ENCODE peak calls at places on chromosomes 12 and 14, in nine cellular contexts. One of them, this sample, is unnamed.

GRCh38 chr12:113582521-113583218 is 111.0 kb upstream of the LHX5 start:
- DNase-seq in skeletal muscle cell: no peak
- DNase-seq in CD4-positive, CD25-positive, alpha-beta regulatory T cell: no peak
- DNase-seq in NCI-H345: no peak
- DNase-seq in HTR-8/SVneo: no peak
- DNase-seq in amniotic stem cell: no peak
- DNase-seq in gastrocnemius medialis: no peak
- DNase-seq in central memory CD8-positive, alpha-beta T cell: no peak
- DNase-seq in osteocyte: no peak
- DNase-seq in this sample: no peak

GRCh38 chr12:53624453-53624852 is 1.7 kb downstream of the ATF7 start:
- DNase-seq in skeletal muscle cell: no peak
- DNase-seq in CD4-positive, CD25-positive, alpha-beta regulatory T cell: no peak
- DNase-seq in NCI-H345: no peak
- DNase-seq in HTR-8/SVneo: no peak
- DNase-seq in amniotic stem cell: no peak
- DNase-seq in gastrocnemius medialis: no peak
- DNase-seq in central memory CD8-positive, alpha-beta T cell: no peak
- DNase-seq in osteocyte: no peak
- DNase-seq in this sample: no peak

GRCh38 chr12:115811929-115812328 is 465.6 kb downstream of the MED13L start:
- DNase-seq in skeletal muscle cell: no peak
- DNase-seq in CD4-positive, CD25-positive, alpha-beta regulatory T cell: no peak
- DNase-seq in NCI-H345: no peak
- DNase-seq in HTR-8/SVneo: no peak
- DNase-seq in amniotic stem cell: no peak
- DNase-seq in gastrocnemius medialis: no peak
- DNase-seq in central memory CD8-positive, alpha-beta T cell: no peak
- DNase-seq in osteocyte: no peak
- DNase-seq in this sample: no peak

GRCh38 chr14:102362084-102362483 is 606 bp downstream of the CINP start:
- DNase-seq in skeletal muscle cell: no peak
- DNase-seq in CD4-positive, CD25-positive, alpha-beta regulatory T cell: peak
- DNase-seq in NCI-H345: no peak
- DNase-seq in HTR-8/SVneo: no peak
- DNase-seq in amniotic stem cell: no peak
- DNase-seq in gastrocnemius medialis: no peak
- DNase-seq in central memory CD8-positive, alpha-beta T cell: no peak
- DNase-seq in osteocyte: no peak
- DNase-seq in this sample: no peak

GRCh38 chr14:103548463-103549351 is 13.8 kb downstream of the BAG5 start:
- DNase-seq in skeletal muscle cell: no peak
- DNase-seq in CD4-positive, CD25-positive, alpha-beta regulatory T cell: no peak
- DNase-seq in NCI-H345: no peak
- DNase-seq in HTR-8/SVneo: no peak
- DNase-seq in amniotic stem cell: no peak
- DNase-seq in gastrocnemius medialis: no peak
- DNase-seq in central memory CD8-positive, alpha-beta T cell: no peak
- DNase-seq in osteocyte: no peak
- DNase-seq in this sample: no peak

GRCh38 chr12:120757949-120758348 is 32.3 kb downstream of the ACADS start:
- DNase-seq in skeletal muscle cell: no peak
- DNase-seq in CD4-positive, CD25-positive, alpha-beta regulatory T cell: no peak
- DNase-seq in NCI-H345: no peak
- DNase-seq in HTR-8/SVneo: no peak
- DNase-seq in amniotic stem cell: no peak
- DNase-seq in gastrocnemius medialis: peak
- DNase-seq in central memory CD8-positive, alpha-beta T cell: no peak
- DNase-seq in osteocyte: no peak
- DNase-seq in this sample: no peak

GRCh38 chr14:62322216-62322615 is 560.0 kb downstream of the SNAPC1 start:
- DNase-seq in skeletal muscle cell: no peak
- DNase-seq in CD4-positive, CD25-positive, alpha-beta regulatory T cell: no peak
- DNase-seq in NCI-H345: no peak
- DNase-seq in HTR-8/SVneo: no peak
- DNase-seq in amniotic stem cell: no peak
- DNase-seq in gastrocnemius medialis: no peak
- DNase-seq in central memory CD8-positive, alpha-beta T cell: no peak
- DNase-seq in osteocyte: no peak
- DNase-seq in this sample: no peak

GRCh38 chr12:132761032-132761910 is at the start of gene ANKLE2:
- DNase-seq in skeletal muscle cell: peak
- DNase-seq in CD4-positive, CD25-positive, alpha-beta regulatory T cell: peak
- DNase-seq in NCI-H345: peak
- DNase-seq in HTR-8/SVneo: peak
- DNase-seq in amniotic stem cell: peak
- DNase-seq in gastrocnemius medialis: peak
- DNase-seq in central memory CD8-positive, alpha-beta T cell: peak
- DNase-seq in osteocyte: no peak
- DNase-seq in this sample: peak

GRCh38 chr12:109988274-109988673 is 7.9 kb downstream of the GIT2 start:
- DNase-seq in skeletal muscle cell: no peak
- DNase-seq in CD4-positive, CD25-positive, alpha-beta regulatory T cell: no peak
- DNase-seq in NCI-H345: no peak
- DNase-seq in HTR-8/SVneo: no peak
- DNase-seq in amniotic stem cell: no peak
- DNase-seq in gastrocnemius medialis: no peak
- DNase-seq in central memory CD8-positive, alpha-beta T cell: no peak
- DNase-seq in osteocyte: peak
- DNase-seq in this sample: no peak

GRCh38 chr14:52071675-52072074 is 2.8 kb upstream of the NID2 start:
- DNase-seq in skeletal muscle cell: no peak
- DNase-seq in CD4-positive, CD25-positive, alpha-beta regulatory T cell: no peak
- DNase-seq in NCI-H345: no peak
- DNase-seq in HTR-8/SVneo: no peak
- DNase-seq in amniotic stem cell: no peak
- DNase-seq in gastrocnemius medialis: no peak
- DNase-seq in central memory CD8-positive, alpha-beta T cell: no peak
- DNase-seq in osteocyte: no peak
- DNase-seq in this sample: no peak

GRCh38 chr12:103833095-103833777 is 7.8 kb downstream of the NT5DC3 start:
- DNase-seq in skeletal muscle cell: no peak
- DNase-seq in CD4-positive, CD25-positive, alpha-beta regulatory T cell: no peak
- DNase-seq in NCI-H345: no peak
- DNase-seq in HTR-8/SVneo: no peak
- DNase-seq in amniotic stem cell: no peak
- DNase-seq in gastrocnemius medialis: no peak
- DNase-seq in central memory CD8-positive, alpha-beta T cell: no peak
- DNase-seq in osteocyte: no peak
- DNase-seq in this sample: no peak

GRCh38 chr14:68396411-68396930 is 396.4 kb downstream of the ZFP36L1 start:
- DNase-seq in skeletal muscle cell: no peak
- DNase-seq in CD4-positive, CD25-positive, alpha-beta regulatory T cell: no peak
- DNase-seq in NCI-H345: no peak
- DNase-seq in HTR-8/SVneo: no peak
- DNase-seq in amniotic stem cell: no peak
- DNase-seq in gastrocnemius medialis: no peak
- DNase-seq in central memory CD8-positive, alpha-beta T cell: no peak
- DNase-seq in osteocyte: no peak
- DNase-seq in this sample: no peak

GRCh38 chr12:121443193-121443829 is 43.4 kb downstream of the RNF34 start:
- DNase-seq in skeletal muscle cell: peak
- DNase-seq in CD4-positive, CD25-positive, alpha-beta regulatory T cell: peak
- DNase-seq in NCI-H345: peak
- DNase-seq in HTR-8/SVneo: peak
- DNase-seq in amniotic stem cell: peak
- DNase-seq in gastrocnemius medialis: peak
- DNase-seq in central memory CD8-positive, alpha-beta T cell: no peak
- DNase-seq in osteocyte: peak
- DNase-seq in this sample: peak